ENCODE peak calls at places on chromosomes 4 and X, in nine cellular contexts. One of them, this sample, is unnamed.

GRCh38 chrX:137363559-137363958 is 202.4 kb upstream of the ZIC3 start:
- DNase-seq in left ventricle myocardium inferior: no peak
- DNase-seq in heart left ventricle: no peak
- DNase-seq in astrocyte of the cerebellum: no peak
- DNase-seq in progenitor cell of endocrine pancreas: no peak
- DNase-seq in CD8-positive, alpha-beta T cell: no peak
- DNase-seq in kidney: no peak
- DNase-seq in NB4: no peak
- DNase-seq in Calu3: no peak
- DNase-seq in this sample: no peak

GRCh38 chrX:18873189-18873791 is 110.6 kb downstream of the PHKA2 start:
- DNase-seq in left ventricle myocardium inferior: no peak
- DNase-seq in heart left ventricle: no peak
- DNase-seq in astrocyte of the cerebellum: peak
- DNase-seq in progenitor cell of endocrine pancreas: no peak
- DNase-seq in CD8-positive, alpha-beta T cell: no peak
- DNase-seq in kidney: no peak
- DNase-seq in NB4: no peak
- DNase-seq in Calu3: no peak
- DNase-seq in this sample: no peak

GRCh38 chr4:74715731-74716435 is 78.4 kb downstream of the BTC start:
- DNase-seq in left ventricle myocardium inferior: no peak
- DNase-seq in heart left ventricle: no peak
- DNase-seq in astrocyte of the cerebellum: no peak
- DNase-seq in progenitor cell of endocrine pancreas: no peak
- DNase-seq in CD8-positive, alpha-beta T cell: no peak
- DNase-seq in kidney: no peak
- DNase-seq in NB4: no peak
- DNase-seq in Calu3: no peak
- DNase-seq in this sample: no peak

GRCh38 chrX:132887569-132887968 is 70.9 kb downstream of the HS6ST2 start:
- DNase-seq in left ventricle myocardium inferior: no peak
- DNase-seq in heart left ventricle: no peak
- DNase-seq in astrocyte of the cerebellum: no peak
- DNase-seq in progenitor cell of endocrine pancreas: no peak
- DNase-seq in CD8-positive, alpha-beta T cell: no peak
- DNase-seq in kidney: no peak
- DNase-seq in NB4: no peak
- DNase-seq in Calu3: no peak
- DNase-seq in this sample: no peak

GRCh38 chr4:84808332-84808731 is 158.2 kb downstream of the WDFY3 start:
- DNase-seq in left ventricle myocardium inferior: no peak
- DNase-seq in heart left ventricle: no peak
- DNase-seq in astrocyte of the cerebellum: no peak
- DNase-seq in progenitor cell of endocrine pancreas: no peak
- DNase-seq in CD8-positive, alpha-beta T cell: no peak
- DNase-seq in kidney: no peak
- DNase-seq in NB4: no peak
- DNase-seq in Calu3: no peak
- DNase-seq in this sample: no peak

GRCh38 chr4:113457886-113458285 is 303.7 kb downstream of the CAMK2D start:
- DNase-seq in left ventricle myocardium inferior: no peak
- DNase-seq in heart left ventricle: no peak
- DNase-seq in astrocyte of the cerebellum: no peak
- DNase-seq in progenitor cell of endocrine pancreas: no peak
- DNase-seq in CD8-positive, alpha-beta T cell: no peak
- DNase-seq in kidney: no peak
- DNase-seq in NB4: no peak
- DNase-seq in Calu3: no peak
- DNase-seq in this sample: no peak

GRCh38 chr4:143381171-143382118 is 44.8 kb downstream of the GAB1 start:
- DNase-seq in left ventricle myocardium inferior: peak
- DNase-seq in heart left ventricle: peak
- DNase-seq in astrocyte of the cerebellum: peak
- DNase-seq in progenitor cell of endocrine pancreas: no peak
- DNase-seq in CD8-positive, alpha-beta T cell: no peak
- DNase-seq in kidney: peak
- DNase-seq in NB4: no peak
- DNase-seq in Calu3: peak
- DNase-seq in this sample: no peak

GRCh38 chr4:6938237-6938636 is 28.6 kb downstream of the TBC1D14 start:
- DNase-seq in left ventricle myocardium inferior: peak
- DNase-seq in heart left ventricle: peak
- DNase-seq in astrocyte of the cerebellum: no peak
- DNase-seq in progenitor cell of endocrine pancreas: no peak
- DNase-seq in CD8-positive, alpha-beta T cell: no peak
- DNase-seq in kidney: no peak
- DNase-seq in NB4: peak
- DNase-seq in Calu3: no peak
- DNase-seq in this sample: no peak

GRCh38 chr4:11635336-11635735 is 206.6 kb upstream of the HS3ST1 start:
- DNase-seq in left ventricle myocardium inferior: no peak
- DNase-seq in heart left ventricle: no peak
- DNase-seq in astrocyte of the cerebellum: peak
- DNase-seq in progenitor cell of endocrine pancreas: no peak
- DNase-seq in CD8-positive, alpha-beta T cell: no peak
- DNase-seq in kidney: peak
- DNase-seq in NB4: no peak
- DNase-seq in Calu3: peak
- DNase-seq in this sample: no peak

GRCh38 chrX:108177321-108177990 is 85.9 kb downstream of the ATG4A start:
- DNase-seq in left ventricle myocardium inferior: no peak
- DNase-seq in heart left ventricle: no peak
- DNase-seq in astrocyte of the cerebellum: peak
- DNase-seq in progenitor cell of endocrine pancreas: no peak
- DNase-seq in CD8-positive, alpha-beta T cell: no peak
- DNase-seq in kidney: no peak
- DNase-seq in NB4: no peak
- DNase-seq in Calu3: no peak
- DNase-seq in this sample: no peak

GRCh38 chr4:75142850-75143249 is 209.9 kb downstream of the PARM1 start:
- DNase-seq in left ventricle myocardium inferior: no peak
- DNase-seq in heart left ventricle: no peak
- DNase-seq in astrocyte of the cerebellum: peak
- DNase-seq in progenitor cell of endocrine pancreas: no peak
- DNase-seq in CD8-positive, alpha-beta T cell: no peak
- DNase-seq in kidney: no peak
- DNase-seq in NB4: no peak
- DNase-seq in Calu3: no peak
- DNase-seq in this sample: no peak

GRCh38 chr4:151329217-151330007 is 4.0 kb upstream of the SH3D19 start:
- DNase-seq in left ventricle myocardium inferior: no peak
- DNase-seq in heart left ventricle: no peak
- DNase-seq in astrocyte of the cerebellum: no peak
- DNase-seq in progenitor cell of endocrine pancreas: no peak
- DNase-seq in CD8-positive, alpha-beta T cell: no peak
- DNase-seq in kidney: no peak
- DNase-seq in NB4: no peak
- DNase-seq in Calu3: no peak
- DNase-seq in this sample: no peak

GRCh38 chr4:153518637-153519384 is 52.7 kb downstream of the TMEM131L start:
- DNase-seq in left ventricle myocardium inferior: no peak
- DNase-seq in heart left ventricle: no peak
- DNase-seq in astrocyte of the cerebellum: no peak
- DNase-seq in progenitor cell of endocrine pancreas: no peak
- DNase-seq in CD8-positive, alpha-beta T cell: no peak
- DNase-seq in kidney: no peak
- DNase-seq in NB4: no peak
- DNase-seq in Calu3: peak
- DNase-seq in this sample: no peak

GRCh38 chrX:19698125-19698524 is 182.8 kb upstream of the MAP3K15 start:
- DNase-seq in left ventricle myocardium inferior: peak
- DNase-seq in heart left ventricle: no peak
- DNase-seq in astrocyte of the cerebellum: peak
- DNase-seq in progenitor cell of endocrine pancreas: no peak
- DNase-seq in CD8-positive, alpha-beta T cell: no peak
- DNase-seq in kidney: no peak
- DNase-seq in NB4: no peak
- DNase-seq in Calu3: no peak
- DNase-seq in this sample: no peak

GRCh38 chr4:60345397-60345796 is 854.7 kb upstream of the ADGRL3 start:
- DNase-seq in left ventricle myocardium inferior: no peak
- DNase-seq in heart left ventricle: no peak
- DNase-seq in astrocyte of the cerebellum: no peak
- DNase-seq in progenitor cell of endocrine pancreas: no peak
- DNase-seq in CD8-positive, alpha-beta T cell: no peak
- DNase-seq in kidney: no peak
- DNase-seq in NB4: no peak
- DNase-seq in Calu3: no peak
- DNase-seq in this sample: no peak

GRCh38 chrX:2284133-2284532 is 216.6 kb downstream of the DHRSX start:
- DNase-seq in left ventricle myocardium inferior: no peak
- DNase-seq in heart left ventricle: no peak
- DNase-seq in astrocyte of the cerebellum: no peak
- DNase-seq in progenitor cell of endocrine pancreas: no peak
- DNase-seq in CD8-positive, alpha-beta T cell: no peak
- DNase-seq in kidney: no peak
- DNase-seq in NB4: no peak
- DNase-seq in Calu3: no peak
- DNase-seq in this sample: no peak

DNA sequence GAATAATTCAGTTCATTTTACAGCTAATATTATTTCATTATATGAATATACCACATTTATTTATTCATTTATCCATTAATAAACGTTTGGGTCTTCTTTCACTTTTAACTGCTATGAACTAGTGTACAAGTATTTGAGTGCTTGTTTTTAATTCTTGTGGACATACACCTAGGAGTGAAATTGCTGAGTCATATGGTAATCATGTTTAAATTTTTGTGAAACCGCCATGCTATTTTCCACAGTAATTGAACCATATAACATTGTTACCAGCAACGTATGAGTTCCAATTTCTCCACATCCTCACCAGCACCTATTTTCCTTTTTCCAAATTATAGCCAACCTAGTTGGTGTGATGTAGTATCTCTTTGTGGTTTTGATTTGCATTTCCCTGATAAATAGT is 388.2 kb downstream of the MAGEE1 start:
- DNase-seq in left ventricle myocardium inferior: no peak
- DNase-seq in heart left ventricle: no peak
- DNase-seq in astrocyte of the cerebellum: no peak
- DNase-seq in progenitor cell of endocrine pancreas: no peak
- DNase-seq in CD8-positive, alpha-beta T cell: no peak
- DNase-seq in kidney: no peak
- DNase-seq in NB4: no peak
- DNase-seq in Calu3: no peak
- DNase-seq in this sample: no peak
- TF ChIP-seq CTCF in left ventricle myocardium inferior: no peak
- TF ChIP-seq CTCF in heart left ventricle: no peak
- TF ChIP-seq CTCF in astrocyte of the cerebellum: no peak
- TF ChIP-seq CTCF in progenitor cell of endocrine pancreas: no peak
- TF ChIP-seq CTCF in CD8-positive, alpha-beta T cell: no peak
- TF ChIP-seq CTCF in kidney: no peak
- TF ChIP-seq CTCF in NB4: no peak
- TF ChIP-seq CTCF in Calu3: no peak
- TF ChIP-seq CTCF in this sample: no peak

GRCh38 chr4:73021634-73022033 is 47.9 kb downstream of the COX18 start:
- DNase-seq in left ventricle myocardium inferior: no peak
- DNase-seq in heart left ventricle: no peak
- DNase-seq in astrocyte of the cerebellum: peak
- DNase-seq in progenitor cell of endocrine pancreas: no peak
- DNase-seq in CD8-positive, alpha-beta T cell: no peak
- DNase-seq in kidney: no peak
- DNase-seq in NB4: peak
- DNase-seq in Calu3: peak
- DNase-seq in this sample: no peak
- TF ChIP-seq CTCF in left ventricle myocardium inferior: peak
- TF ChIP-seq CTCF in heart left ventricle: peak
- TF ChIP-seq CTCF in astrocyte of the cerebellum: peak
- TF ChIP-seq CTCF in progenitor cell of endocrine pancreas: no peak
- TF ChIP-seq CTCF in CD8-positive, alpha-beta T cell: no peak
- TF ChIP-seq CTCF in kidney: no peak
- TF ChIP-seq CTCF in NB4: no peak
- TF ChIP-seq CTCF in Calu3: no peak
- TF ChIP-seq CTCF in this sample: peak

DNA sequence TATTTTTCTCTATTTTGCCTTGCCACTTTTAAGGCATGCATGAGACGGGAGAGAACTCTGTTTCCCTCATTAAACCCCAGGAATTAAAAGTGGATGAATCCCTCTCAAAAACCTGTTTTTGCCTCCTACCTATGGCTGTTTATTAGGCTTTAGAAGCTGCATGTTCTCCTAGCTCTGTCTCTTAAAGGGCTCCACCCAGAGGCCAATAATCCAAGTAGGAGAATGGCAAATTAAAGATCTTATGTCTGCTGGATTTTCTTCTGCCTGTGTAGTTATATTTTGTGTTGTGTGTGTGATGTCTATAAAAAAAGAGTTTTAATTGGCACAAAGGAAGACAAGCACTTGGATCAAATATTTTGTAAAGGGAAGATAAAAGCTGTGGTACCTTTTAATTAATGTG is 32.4 kb downstream of the MAGEC1 start:
- DNase-seq in left ventricle myocardium inferior: no peak
- DNase-seq in heart left ventricle: no peak
- DNase-seq in astrocyte of the cerebellum: no peak
- DNase-seq in progenitor cell of endocrine pancreas: no peak
- DNase-seq in CD8-positive, alpha-beta T cell: no peak
- DNase-seq in kidney: no peak
- DNase-seq in NB4: peak
- DNase-seq in Calu3: no peak
- DNase-seq in this sample: no peak
- TF ChIP-seq CTCF in left ventricle myocardium inferior: no peak
- TF ChIP-seq CTCF in heart left ventricle: no peak
- TF ChIP-seq CTCF in astrocyte of the cerebellum: peak
- TF ChIP-seq CTCF in progenitor cell of endocrine pancreas: peak
- TF ChIP-seq CTCF in CD8-positive, alpha-beta T cell: no peak
- TF ChIP-seq CTCF in kidney: no peak
- TF ChIP-seq CTCF in NB4: no peak
- TF ChIP-seq CTCF in Calu3: no peak
- TF ChIP-seq CTCF in this sample: peak

GRCh38 chrX:15511563-15511962 is 11.0 kb downstream of the BMX start:
- DNase-seq in left ventricle myocardium inferior: no peak
- DNase-seq in heart left ventricle: no peak
- DNase-seq in astrocyte of the cerebellum: no peak
- DNase-seq in progenitor cell of endocrine pancreas: no peak
- DNase-seq in CD8-positive, alpha-beta T cell: no peak
- DNase-seq in kidney: no peak
- DNase-seq in NB4: no peak
- DNase-seq in Calu3: peak
- DNase-seq in this sample: no peak

GRCh38 chrX:15507005-15507404 is 6.4 kb downstream of the BMX start:
- DNase-seq in left ventricle myocardium inferior: no peak
- DNase-seq in heart left ventricle: no peak
- DNase-seq in astrocyte of the cerebellum: no peak
- DNase-seq in progenitor cell of endocrine pancreas: no peak
- DNase-seq in CD8-positive, alpha-beta T cell: no peak
- DNase-seq in kidney: no peak
- DNase-seq in NB4: no peak
- DNase-seq in Calu3: no peak
- DNase-seq in this sample: no peak

GRCh38 chrX:15514279-15514678 is 13.7 kb downstream of the BMX start:
- DNase-seq in left ventricle myocardium inferior: no peak
- DNase-seq in heart left ventricle: no peak
- DNase-seq in astrocyte of the cerebellum: no peak
- DNase-seq in progenitor cell of endocrine pancreas: no peak
- DNase-seq in CD8-positive, alpha-beta T cell: no peak
- DNase-seq in kidney: no peak
- DNase-seq in NB4: no peak
- DNase-seq in Calu3: no peak
- DNase-seq in this sample: no peak

GRCh38 chrX:15512401-15512965 is 11.9 kb downstream of the BMX start:
- DNase-seq in left ventricle myocardium inferior: no peak
- DNase-seq in heart left ventricle: no peak
- DNase-seq in astrocyte of the cerebellum: no peak
- DNase-seq in progenitor cell of endocrine pancreas: no peak
- DNase-seq in CD8-positive, alpha-beta T cell: no peak
- DNase-seq in kidney: no peak
- DNase-seq in NB4: no peak
- DNase-seq in Calu3: no peak
- DNase-seq in this sample: no peak

GRCh38 chrX:15509845-15510244 is 9.2 kb downstream of the BMX start:
- DNase-seq in left ventricle myocardium inferior: no peak
- DNase-seq in heart left ventricle: no peak
- DNase-seq in astrocyte of the cerebellum: no peak
- DNase-seq in progenitor cell of endocrine pancreas: no peak
- DNase-seq in CD8-positive, alpha-beta T cell: no peak
- DNase-seq in kidney: no peak
- DNase-seq in NB4: no peak
- DNase-seq in Calu3: no peak
- DNase-seq in this sample: no peak
- TF ChIP-seq CTCF in left ventricle myocardium inferior: no peak
- TF ChIP-seq CTCF in heart left ventricle: no peak
- TF ChIP-seq CTCF in astrocyte of the cerebellum: no peak
- TF ChIP-seq CTCF in progenitor cell of endocrine pancreas: no peak
- TF ChIP-seq CTCF in CD8-positive, alpha-beta T cell: no peak
- TF ChIP-seq CTCF in kidney: no peak
- TF ChIP-seq CTCF in NB4: no peak
- TF ChIP-seq CTCF in Calu3: no peak
- TF ChIP-seq CTCF in this sample: no peak

This sample was measured in chondrocyte.